ENCODE peak calls at places on chromosomes 13 and 19, in four cellular contexts. One of them, this sample, is unnamed.

GRCh38 chr13:79501538-79502232 is 20.7 kb downstream of the NDFIP2 start:
- DNase-seq in neural crest cell: no peak
- DNase-seq in anterior cingulate cortex: no peak
- DNase-seq in HS-27A: no peak
- DNase-seq in this sample: no peak

GRCh38 chr19:46599716-46600392 is 1.3 kb upstream of the CALM3 start:
- DNase-seq in neural crest cell: no peak
- DNase-seq in anterior cingulate cortex: no peak
- DNase-seq in HS-27A: no peak
- DNase-seq in this sample: no peak

GRCh38 chr13:77230560-77230959 is 96.3 kb downstream of the MYCBP2 start:
- DNase-seq in neural crest cell: no peak
- DNase-seq in anterior cingulate cortex: no peak
- DNase-seq in HS-27A: no peak
- DNase-seq in this sample: no peak

GRCh38 chr13:30884543-30884942 is 21.5 kb upstream of the MEDAG start:
- DNase-seq in neural crest cell: no peak
- DNase-seq in anterior cingulate cortex: no peak
- DNase-seq in HS-27A: no peak
- DNase-seq in this sample: peak

GRCh38 chr13:25276748-25277147 is 10.5 kb downstream of the MTMR6 start:
- DNase-seq in neural crest cell: no peak
- DNase-seq in anterior cingulate cortex: no peak
- DNase-seq in HS-27A: no peak
- DNase-seq in this sample: no peak

GRCh38 chr13:44283598-44283997 is 90.0 kb upstream of the SERP2 start:
- DNase-seq in neural crest cell: no peak
- DNase-seq in anterior cingulate cortex: no peak
- DNase-seq in HS-27A: no peak
- DNase-seq in this sample: no peak

GRCh38 chr13:110568649-110569048 is 7.1 kb upstream of the RAB20 start:
- DNase-seq in neural crest cell: no peak
- DNase-seq in anterior cingulate cortex: no peak
- DNase-seq in HS-27A: no peak
- DNase-seq in this sample: no peak

GRCh38 chr19:2627855-2628254 is 74.6 kb downstream of the GNG7 start:
- DNase-seq in neural crest cell: no peak
- DNase-seq in anterior cingulate cortex: no peak
- DNase-seq in HS-27A: no peak
- DNase-seq in this sample: no peak

GRCh38 chr13:61935710-61936109 is 520.1 kb upstream of the PCDH20 start:
- DNase-seq in neural crest cell: no peak
- DNase-seq in anterior cingulate cortex: no peak
- DNase-seq in HS-27A: no peak
- DNase-seq in this sample: no peak

GRCh38 chr13:95222733-95223018 is 78.6 kb downstream of the ABCC4 start:
- DNase-seq in neural crest cell: no peak
- DNase-seq in anterior cingulate cortex: no peak
- DNase-seq in HS-27A: no peak
- DNase-seq in this sample: no peak

GRCh38 chr13:75384881-75385707 is 96.9 kb downstream of the TBC1D4 start:
- DNase-seq in neural crest cell: no peak
- DNase-seq in anterior cingulate cortex: no peak
- DNase-seq in HS-27A: no peak
- DNase-seq in this sample: peak

GRCh38 chr13:58397596-58398387 is 766.2 kb downstream of the PCDH17 start:
- DNase-seq in neural crest cell: no peak
- DNase-seq in anterior cingulate cortex: no peak
- DNase-seq in HS-27A: no peak
- DNase-seq in this sample: no peak

GRCh38 chr13:24183741-24184182 is 23.2 kb downstream of the SPATA13 start:
- DNase-seq in neural crest cell: no peak
- DNase-seq in anterior cingulate cortex: no peak
- DNase-seq in HS-27A: no peak
- DNase-seq in this sample: no peak

GRCh38 chr13:44224433-44225149 is 149.0 kb upstream of the SERP2 start:
- DNase-seq in neural crest cell: no peak
- DNase-seq in anterior cingulate cortex: no peak
- DNase-seq in HS-27A: no peak
- DNase-seq in this sample: no peak

GRCh38 chr19:53864308-53864836 is 3.3 kb upstream of the MYADM start:
- DNase-seq in neural crest cell: no peak
- DNase-seq in anterior cingulate cortex: no peak
- DNase-seq in HS-27A: no peak
- DNase-seq in this sample: peak

GRCh38 chr13:110323172-110323851 is 16.2 kb downstream of the COL4A2 start:
- DNase-seq in neural crest cell: no peak
- DNase-seq in anterior cingulate cortex: no peak
- DNase-seq in HS-27A: no peak
- DNase-seq in this sample: no peak

GRCh38 chr13:41456768-41457588 is at the start of gene RGCC:
- DNase-seq in neural crest cell: peak
- DNase-seq in anterior cingulate cortex: peak
- DNase-seq in HS-27A: no peak
- DNase-seq in this sample: peak

GRCh38 chr13:21060063-21060826 is 1.1 kb downstream of the LATS2 start:
- DNase-seq in neural crest cell: peak
- DNase-seq in anterior cingulate cortex: no peak
- DNase-seq in HS-27A: no peak
- DNase-seq in this sample: no peak

GRCh38 chr19:33431986-33432385 is 58.5 kb downstream of the CEBPG start:
- DNase-seq in neural crest cell: no peak
- DNase-seq in anterior cingulate cortex: no peak
- DNase-seq in HS-27A: no peak
- DNase-seq in this sample: no peak

GRCh38 chr13:20142019-20142926 is 18.6 kb downstream of the GJA3 start:
- DNase-seq in neural crest cell: no peak
- DNase-seq in anterior cingulate cortex: no peak
- DNase-seq in HS-27A: no peak
- DNase-seq in this sample: no peak

GRCh38 chr13:101520672-101521071 is 68.2 kb downstream of the ITGBL1 start:
- DNase-seq in neural crest cell: no peak
- DNase-seq in anterior cingulate cortex: no peak
- DNase-seq in HS-27A: no peak
- DNase-seq in this sample: no peak

GRCh38 chr19:10751109-10751972 is 33.5 kb downstream of the DNM2 start:
- DNase-seq in neural crest cell: no peak
- DNase-seq in anterior cingulate cortex: no peak
- DNase-seq in HS-27A: no peak
- DNase-seq in this sample: no peak

GRCh38 chr13:51549050-51549449 is 35.2 kb upstream of the WDFY2 start:
- DNase-seq in neural crest cell: no peak
- DNase-seq in anterior cingulate cortex: no peak
- DNase-seq in HS-27A: no peak
- DNase-seq in this sample: no peak

GRCh38 chr13:105135852-105136251 is 1399.6 kb downstream of the EFNB2 start:
- DNase-seq in neural crest cell: no peak
- DNase-seq in anterior cingulate cortex: no peak
- DNase-seq in HS-27A: no peak
- DNase-seq in this sample: no peak

GRCh38 chr13:27110056-27110746 is 61.4 kb downstream of the USP12 start:
- DNase-seq in neural crest cell: no peak
- DNase-seq in anterior cingulate cortex: no peak
- DNase-seq in HS-27A: no peak
- DNase-seq in this sample: no peak

GRCh38 chr19:8208119-8208709 is 956 bp upstream of the CERS4 start:
- DNase-seq in neural crest cell: peak
- DNase-seq in anterior cingulate cortex: peak
- DNase-seq in HS-27A: no peak
- DNase-seq in this sample: no peak

GRCh38 chr13:44713793-44714469 is 137.8 kb upstream of the TSC22D1 start:
- DNase-seq in neural crest cell: no peak
- DNase-seq in anterior cingulate cortex: no peak
- DNase-seq in HS-27A: peak
- DNase-seq in this sample: no peak

GRCh38 chr19:12065100-12065538 is 588 bp downstream of the ZNF844 start:
- DNase-seq in neural crest cell: peak
- DNase-seq in anterior cingulate cortex: no peak
- DNase-seq in HS-27A: no peak
- DNase-seq in this sample: no peak

GRCh38 chr13:98843482-98843877 is 91.0 kb upstream of the SLC15A1 start:
- DNase-seq in neural crest cell: no peak
- DNase-seq in anterior cingulate cortex: no peak
- DNase-seq in HS-27A: no peak
- DNase-seq in this sample: no peak